ENCODE peak calls at places on chromosomes 16 and 17, in four cellular contexts. L is psoas muscle, R is heart right ventricle, V is small intestine. G is an unnamed sample. For H3K4me1, the result is how much of the 10 kb centered on the place peaks cover.

GRCh38 chr17:49117581-49118230 is 14.9 kb upstream of the B4GALNT2 start:
- DNase-seq in L (no peak), R (no peak), V (peak), G (no peak)

GRCh38 chr16:9138731-9139501 is 47.5 kb downstream of the HAPSTR1 start:
- DNase-seq in L (peak), R (peak), V (peak), G (peak)

GRCh38 chr16:83365166-83365565 is 442.6 kb upstream of the HSBP1 start:
- DNase-seq in L (no peak), R (no peak), V (no peak), G (no peak)

GRCh38 chr17:17186051-17186450 is 20.1 kb downstream of the PLD6 start:
- DNase-seq in L (no peak), R (no peak), V (peak), G (no peak)

GRCh38 chr17:65473985-65474384 is 87.5 kb downstream of the AXIN2 start:
- DNase-seq in L (no peak), R (no peak), V (no peak), G (no peak)

GRCh38 chr16:68993885-68994284 is 111.6 kb upstream of the HAS3 start:
- DNase-seq in L (no peak), R (no peak), V (peak), G (no peak)

GRCh38 chr17:65455972-65456343 is 105.5 kb downstream of the AXIN2 start:
- DNase-seq in L (peak), R (peak), V (peak), G (no peak)

GRCh38 chr17:81466564-81467472 is 45.8 kb downstream of the ACTG1 start:
- DNase-seq in L (no peak), R (no peak), V (no peak), G (no peak)

GRCh38 chr17:34133350-34133749 is 121.7 kb upstream of the CCL2 start:
- DNase-seq in L (no peak), R (peak), V (no peak), G (no peak)

GRCh38 chr17:8847891-8848290 is 19.6 kb downstream of the PIK3R6 start:
- DNase-seq in L (no peak), R (no peak), V (no peak), G (no peak)

GRCh38 chr16:52584354-52584840 is 37.5 kb upstream of the TOX3 start:
- DNase-seq in L (no peak), R (no peak), V (no peak), G (no peak)

GRCh38 chr17:71937914-71938313 is 182.9 kb upstream of the SOX9 start:
- DNase-seq in L (no peak), R (no peak), V (no peak), G (no peak)

GRCh38 chr16:11493531-11493929 is 93.2 kb downstream of the LITAF start:
- DNase-seq in L (peak), R (no peak), V (no peak), G (no peak)

GRCh38 chr17:43962479-43962878 is 8.7 kb upstream of the PYY start:
- DNase-seq in L (no peak), R (no peak), V (no peak), G (no peak)

GRCh38 chr16:29011112-29011511 is 26.3 kb downstream of the LAT start:
- DNase-seq in L (no peak), R (no peak), V (no peak), G (no peak)

GRCh38 chr17:47252209-47252608 is 1.4 kb upstream of the ITGB3 start:
- DNase-seq in L (no peak), R (no peak), V (peak), G (no peak)

GRCh38 chr16:54525104-54525503 is 238.5 kb upstream of the IRX3 start:
- DNase-seq in L (no peak), R (no peak), V (no peak), G (no peak)

GRCh38 chr16:56115817-56116576 is 75.3 kb upstream of the GNAO1 start:
- DNase-seq in L (no peak), R (no peak), V (no peak), G (no peak)

GRCh38 chr16:23293016-23293415 is 9.1 kb upstream of the SCNN1B start:
- DNase-seq in L (no peak), R (no peak), V (no peak), G (no peak)

GRCh38 chr16:87945351-87946042 is 5.7 kb upstream of the BANP start:
- DNase-seq in L (peak), R (peak), V (peak), G (no peak)

GRCh38 chr17:56045907-56046306 is 107.4 kb upstream of the ANKFN1 start:
- DNase-seq in L (no peak), R (no peak), V (no peak), G (no peak)

GRCh38 chr16:11914210-11914758 is 1.5 kb downstream of the GSPT1 start:
- DNase-seq in L (no peak), R (no peak), V (peak), G (peak)

GRCh38 chr17:1004769-1005295 is 7.9 kb downstream of the TIMM22 start:
- DNase-seq in L (no peak), R (no peak), V (no peak), G (no peak)

GRCh38 chr16:27718136-27718766 is 168.3 kb downstream of the KATNIP start:
- DNase-seq in L (peak), R (no peak), V (no peak), G (no peak)

GRCh38 chr17:32927724-32928526 is at the start of gene TMEM98:
- DNase-seq in L (no peak), R (peak), V (peak), G (no peak)

GRCh38 chr17:6061290-6061689 is 8.9 kb upstream of the WSCD1 start:
- DNase-seq in L (no peak), R (no peak), V (no peak), G (no peak)

GRCh38 chr16:81012974-81013373 is 6.0 kb downstream of the CENPN start:
- DNase-seq in L (no peak), R (no peak), V (no peak), G (no peak)
- H3K27ac ChIP-seq in L (no peak), R (no peak), V (no peak), G (no peak)

GRCh38 chr16:48959204-48959603 is 322.4 kb downstream of the CBLN1 start:
- DNase-seq in L (no peak), R (peak), V (no peak), G (no peak)
- H3K4me1 ChIP-seq in L (under half), R (under half), V (under half), G (under half)

GRCh38 chr16:1537138-1537577 is 3.7 kb downstream of the TMEM204 start:
- DNase-seq in L (peak), R (no peak), V (no peak), G (no peak)

GRCh38 chr16:1533443-1533951 is at the start of gene TMEM204:
- DNase-seq in L (peak), R (peak), V (peak), G (no peak)

GRCh38 chr16:1536601-1537000 is 3.1 kb downstream of the TMEM204 start:
- DNase-seq in L (peak), R (no peak), V (no peak), G (no peak)

GRCh38 chr16:1534021-1535020 is 855 bp downstream of the TMEM204 start:
- DNase-seq in L (peak), R (no peak), V (no peak), G (no peak)

GRCh38 chr16:1535391-1536291 is 2.2 kb downstream of the TMEM204 start:
- DNase-seq in L (peak), R (no peak), V (no peak), G (peak)
- H3K4me3 ChIP-seq in L (peak), R (peak), V (no peak), G (peak)

GRCh38 chr16:85202051-85202601 is 89.9 kb upstream of the CIBAR2 start:
- DNase-seq in L (no peak), R (no peak), V (no peak), G (no peak)
- H3K27ac ChIP-seq in L (peak), R (peak), V (peak), G (no peak)

GRCh38 chr17:70677783-70678647 is 508.7 kb downstream of the KCNJ2 start:
- DNase-seq in L (no peak), R (no peak), V (no peak), G (no peak)
- H3K4me1 ChIP-seq in L (under half), R (under half), V (under half), G (under half)

GRCh38 chr17:75513667-75514052 is 1.7 kb downstream of the CASKIN2 start:
- DNase-seq in L (no peak), R (no peak), V (no peak), G (no peak)
- H3K4me3 ChIP-seq in L (peak), R (peak), V (no peak), G (no peak)

GRCh38 chr16:50721549-50722409 is 20.1 kb upstream of the CYLD start:
- DNase-seq in L (no peak), R (no peak), V (no peak), G (peak)

GRCh38 chr16:50718061-50718760 is 23.7 kb upstream of the CYLD start:
- DNase-seq in L (no peak), R (no peak), V (no peak), G (no peak)

GRCh38 chr16:50717109-50717893 is 23.9 kb downstream of the NOD2 start:
- DNase-seq in L (no peak), R (no peak), V (no peak), G (no peak)

GRCh38 chr16:50718761-50719400 is 23.0 kb upstream of the CYLD start:
- DNase-seq in L (no peak), R (no peak), V (peak), G (no peak)

GRCh38 chr16:50719401-50720337 is 22.2 kb upstream of the CYLD start:
- DNase-seq in L (no peak), R (no peak), V (no peak), G (peak)
- H3K27ac ChIP-seq in L (no peak), R (no peak), V (no peak), G (no peak)

DNA sequence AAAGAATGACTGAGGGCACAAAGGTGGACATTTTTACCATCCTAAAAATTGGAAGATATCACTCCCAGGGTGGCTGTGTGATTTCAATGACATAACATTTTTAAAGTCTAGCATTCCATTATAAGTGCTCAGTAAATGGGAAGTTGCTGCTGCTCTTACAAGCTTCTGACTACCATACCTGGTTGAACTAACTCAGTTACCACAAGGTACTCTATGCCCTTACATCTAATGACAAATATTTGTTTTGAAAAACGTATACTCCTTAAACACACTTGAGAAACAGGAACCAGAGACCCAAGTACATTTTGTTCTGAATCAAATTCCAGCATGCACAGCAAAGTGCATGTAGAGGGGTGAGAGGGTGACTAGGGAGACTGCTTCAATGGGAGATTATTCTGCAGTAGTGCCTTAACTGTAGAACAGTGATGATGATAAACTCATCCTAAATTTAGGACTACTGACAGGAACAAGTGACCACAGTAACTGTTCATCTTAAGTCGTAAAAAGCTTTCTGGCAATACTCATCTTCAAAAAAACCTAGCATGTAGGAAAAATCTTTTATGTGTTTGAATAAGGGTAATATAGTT is 83.5 kb downstream of the KANSL1 start:
- DNase-seq in L (no peak), R (no peak), V (no peak), G (no peak)
- H3K4me1 ChIP-seq in L (half or more), R (under half), V (under half), G (half or more)

G was measured in CD8-positive, alpha-beta memory T cell.